ENCODE peak calls at places on chromosomes 3 and 15, in four cellular contexts. One of them, this sample, is unnamed. For H3K4me1, the result is how much of the 10 kb centered on the place peaks cover.

GRCh38 chr3:143207338-143207961 is 87.9 kb downstream of the CHST2 start:
- DNase-seq in PC-3: peak
- DNase-seq in GM23248: peak
- DNase-seq in astrocyte: peak
- DNase-seq in this sample: peak

GRCh38 chr15:96160800-96161199 is 169.7 kb upstream of the NR2F2 start:
- DNase-seq in PC-3: no peak
- DNase-seq in GM23248: no peak
- DNase-seq in astrocyte: no peak
- DNase-seq in this sample: no peak

GRCh38 chr3:165641569-165642310 is 195.5 kb downstream of the BCHE start:
- DNase-seq in PC-3: no peak
- DNase-seq in GM23248: no peak
- DNase-seq in astrocyte: no peak
- DNase-seq in this sample: no peak

GRCh38 chr3:128610671-128611070 is 39.9 kb downstream of the RPN1 start:
- DNase-seq in PC-3: no peak
- DNase-seq in GM23248: no peak
- DNase-seq in astrocyte: no peak
- DNase-seq in this sample: no peak

GRCh38 chr3:62051506-62051905 is 321.8 kb downstream of the FEZF2 start:
- DNase-seq in PC-3: no peak
- DNase-seq in GM23248: peak
- DNase-seq in astrocyte: no peak
- DNase-seq in this sample: no peak

GRCh38 chr3:13139471-13140065 is 66.3 kb upstream of the IQSEC1 start:
- DNase-seq in PC-3: no peak
- DNase-seq in GM23248: no peak
- DNase-seq in astrocyte: no peak
- DNase-seq in this sample: peak

GRCh38 chr3:189056612-189057352 is 115.0 kb upstream of the TPRG1 start:
- DNase-seq in PC-3: no peak
- DNase-seq in GM23248: peak
- DNase-seq in astrocyte: no peak
- DNase-seq in this sample: no peak

GRCh38 chr3:168620854-168621253 is 525.1 kb upstream of the GOLIM4 start:
- DNase-seq in PC-3: peak
- DNase-seq in GM23248: peak
- DNase-seq in astrocyte: no peak
- DNase-seq in this sample: no peak

GRCh38 chr3:40445062-40445461 is 12.1 kb upstream of the RPL14 start:
- DNase-seq in PC-3: no peak
- DNase-seq in GM23248: no peak
- DNase-seq in astrocyte: no peak
- DNase-seq in this sample: no peak

GRCh38 chr15:89874926-89875564 is 18.7 kb downstream of the AP3S2 start:
- DNase-seq in PC-3: peak
- DNase-seq in GM23248: peak
- DNase-seq in astrocyte: peak
- DNase-seq in this sample: peak

GRCh38 chr15:79172032-79172481 is 81.5 kb upstream of the RASGRF1 start:
- DNase-seq in PC-3: no peak
- DNase-seq in GM23248: no peak
- DNase-seq in astrocyte: no peak
- DNase-seq in this sample: no peak

GRCh38 chr15:46589088-46589487 is 954.3 kb downstream of the SQOR start:
- DNase-seq in PC-3: no peak
- DNase-seq in GM23248: no peak
- DNase-seq in astrocyte: no peak
- DNase-seq in this sample: no peak

GRCh38 chr3:127449489-127450212 is 140.9 kb downstream of the TPRA1 start:
- DNase-seq in PC-3: no peak
- DNase-seq in GM23248: no peak
- DNase-seq in astrocyte: no peak
- DNase-seq in this sample: peak

GRCh38 chr15:78650022-78650421 is 9.0 kb upstream of the CHRNB4 start:
- DNase-seq in PC-3: no peak
- DNase-seq in GM23248: no peak
- DNase-seq in astrocyte: no peak
- DNase-seq in this sample: no peak

GRCh38 chr3:59575113-59576001 is 525.5 kb upstream of the CFAP20DC start:
- DNase-seq in PC-3: peak
- DNase-seq in GM23248: peak
- DNase-seq in astrocyte: peak
- DNase-seq in this sample: peak

GRCh38 chr3:120173056-120173675 is 78.9 kb upstream of the GSK3B start:
- DNase-seq in PC-3: no peak
- DNase-seq in GM23248: peak
- DNase-seq in astrocyte: no peak
- DNase-seq in this sample: no peak

DNA sequence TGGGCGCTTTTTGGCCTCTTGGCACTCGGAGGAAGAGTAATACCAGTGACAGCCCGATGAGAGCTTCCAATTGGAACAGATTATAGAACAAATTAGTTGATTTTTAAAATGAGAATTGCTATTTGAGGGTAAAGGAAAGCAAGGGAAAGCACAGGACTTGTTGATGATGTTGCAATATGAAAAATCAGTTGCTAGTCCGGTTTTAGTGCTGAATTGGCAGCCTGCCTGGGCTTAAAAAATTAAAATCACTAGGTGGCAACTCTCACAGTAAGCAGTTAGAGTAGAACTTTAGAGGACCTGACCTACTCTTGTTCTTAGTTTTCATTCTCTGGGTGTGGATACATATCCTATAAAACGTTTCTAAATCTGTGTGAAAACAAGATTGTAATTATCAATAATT is 2.1 kb upstream of the SCAANT1 start:
- DNase-seq in PC-3: peak
- DNase-seq in GM23248: peak
- DNase-seq in astrocyte: no peak
- DNase-seq in this sample: peak
- H3K4me1 ChIP-seq in PC-3: under half
- H3K4me1 ChIP-seq in GM23248: under half
- H3K4me1 ChIP-seq in astrocyte: under half
- H3K4me1 ChIP-seq in this sample: under half

GRCh38 chr3:46962990-46963389 is 13.6 kb downstream of the CCDC12 start:
- DNase-seq in PC-3: peak
- DNase-seq in GM23248: no peak
- DNase-seq in astrocyte: no peak
- DNase-seq in this sample: no peak
- H3K27ac ChIP-seq in PC-3: no peak
- H3K27ac ChIP-seq in GM23248: no peak
- H3K27ac ChIP-seq in astrocyte: no peak
- H3K27ac ChIP-seq in this sample: no peak

DNA sequence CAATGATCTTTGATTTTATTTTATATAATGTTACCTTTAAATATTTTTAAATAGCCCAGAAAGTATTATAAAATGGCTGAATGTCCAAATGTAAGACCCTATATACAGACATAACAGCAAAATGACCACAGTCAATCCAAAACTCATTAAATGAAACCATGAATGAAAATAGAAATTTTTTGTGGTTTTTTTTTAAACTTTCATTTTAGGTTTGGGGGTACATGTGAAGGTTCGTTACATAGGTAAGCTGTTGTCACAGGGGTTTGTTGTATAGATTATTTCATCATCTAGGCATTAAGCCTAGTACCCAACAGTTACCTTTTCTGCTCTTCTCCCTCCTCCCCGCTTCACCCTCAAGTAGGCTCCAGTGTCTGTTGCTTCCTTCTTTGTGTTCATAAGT is 108.8 kb downstream of the FAIM start:
- DNase-seq in PC-3: no peak
- DNase-seq in GM23248: no peak
- DNase-seq in astrocyte: no peak
- DNase-seq in this sample: no peak
- H2AFZ ChIP-seq in PC-3: no peak
- H2AFZ ChIP-seq in GM23248: no peak
- H2AFZ ChIP-seq in astrocyte: no peak
- H2AFZ ChIP-seq in this sample: no peak

DNA sequence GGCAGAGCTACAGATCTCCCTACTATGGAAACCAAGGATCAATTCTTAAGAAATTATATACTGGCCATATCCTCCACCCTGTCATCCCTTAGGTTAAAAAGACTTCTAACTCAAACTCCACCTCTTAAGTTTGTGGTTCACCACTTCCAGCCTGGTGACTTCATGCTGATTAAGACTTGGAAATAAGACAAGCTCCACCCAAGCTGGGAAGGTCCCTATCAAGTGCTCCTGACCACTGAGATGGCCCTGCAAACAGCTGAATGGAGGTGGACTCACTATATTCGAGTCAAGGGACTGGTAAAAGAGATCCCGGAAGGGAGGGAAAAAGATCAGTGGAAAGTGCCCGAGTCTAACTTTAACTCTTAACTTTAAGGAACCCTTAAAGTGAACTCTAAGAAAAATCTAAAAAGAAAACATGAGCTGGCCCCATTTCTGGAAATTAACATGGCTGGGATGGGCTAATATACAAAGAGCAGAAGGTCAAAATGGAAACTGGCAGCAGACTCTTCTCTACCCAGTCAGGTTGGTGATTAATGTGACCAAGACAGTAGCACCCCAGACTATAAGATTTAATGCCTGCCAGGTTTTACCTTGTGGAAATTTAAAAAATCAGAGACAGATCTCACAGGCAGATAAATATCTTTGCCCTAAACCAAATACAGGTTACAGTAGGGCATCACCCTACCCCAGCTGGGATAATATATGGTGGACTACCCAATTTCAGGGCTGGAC is 43.9 kb downstream of the PPCDC start:
- DNase-seq in PC-3: peak
- DNase-seq in GM23248: peak
- DNase-seq in astrocyte: peak
- DNase-seq in this sample: no peak
- H3K4me1 ChIP-seq in PC-3: under half
- H3K4me1 ChIP-seq in GM23248: under half
- H3K4me1 ChIP-seq in astrocyte: under half
- H3K4me1 ChIP-seq in this sample: under half

DNA sequence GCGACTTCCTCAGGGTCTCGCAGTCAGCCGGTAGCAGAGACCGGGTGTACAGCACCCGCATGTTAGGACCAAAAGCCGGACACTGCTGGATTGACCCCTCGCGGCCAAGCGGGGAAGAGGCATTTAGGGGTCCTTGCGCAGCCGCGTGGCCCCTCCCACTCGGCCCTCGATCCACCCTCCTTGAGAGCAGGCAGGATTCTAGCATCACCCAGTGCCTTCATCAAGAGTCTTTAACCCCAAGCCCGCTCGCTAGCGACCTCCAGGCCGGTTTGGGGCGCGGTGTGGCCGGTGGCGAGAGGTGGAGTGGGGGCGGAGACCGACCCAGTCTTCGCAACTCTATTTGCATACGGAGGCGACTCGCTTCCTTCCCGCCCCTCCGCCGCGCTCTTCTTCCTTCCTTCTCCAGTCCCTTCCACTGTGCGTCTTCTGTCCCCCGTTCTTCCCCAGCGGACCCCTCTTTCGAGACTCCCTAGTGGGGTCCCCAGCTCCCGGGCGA is at the start of gene ST6GAL1:
- DNase-seq in PC-3: peak
- DNase-seq in GM23248: peak
- DNase-seq in astrocyte: peak
- DNase-seq in this sample: peak
- H3K27ac ChIP-seq in PC-3: no peak
- H3K27ac ChIP-seq in GM23248: no peak
- H3K27ac ChIP-seq in astrocyte: peak
- H3K27ac ChIP-seq in this sample: no peak

GRCh38 chr3:66998075-66998898 is at the start of gene KBTBD8:
- DNase-seq in PC-3: peak
- DNase-seq in GM23248: peak
- DNase-seq in astrocyte: peak
- DNase-seq in this sample: peak

GRCh38 chr3:67000006-67000405 is 1.9 kb downstream of the KBTBD8 start:
- DNase-seq in PC-3: peak
- DNase-seq in GM23248: peak
- DNase-seq in astrocyte: peak
- DNase-seq in this sample: peak

GRCh38 chr3:66997560-66998074 is 490 bp upstream of the KBTBD8 start:
- DNase-seq in PC-3: no peak
- DNase-seq in GM23248: peak
- DNase-seq in astrocyte: peak
- DNase-seq in this sample: peak

GRCh38 chr3:66998899-66999235 is 760 bp downstream of the KBTBD8 start:
- DNase-seq in PC-3: no peak
- DNase-seq in GM23248: no peak
- DNase-seq in astrocyte: peak
- DNase-seq in this sample: no peak

DNA sequence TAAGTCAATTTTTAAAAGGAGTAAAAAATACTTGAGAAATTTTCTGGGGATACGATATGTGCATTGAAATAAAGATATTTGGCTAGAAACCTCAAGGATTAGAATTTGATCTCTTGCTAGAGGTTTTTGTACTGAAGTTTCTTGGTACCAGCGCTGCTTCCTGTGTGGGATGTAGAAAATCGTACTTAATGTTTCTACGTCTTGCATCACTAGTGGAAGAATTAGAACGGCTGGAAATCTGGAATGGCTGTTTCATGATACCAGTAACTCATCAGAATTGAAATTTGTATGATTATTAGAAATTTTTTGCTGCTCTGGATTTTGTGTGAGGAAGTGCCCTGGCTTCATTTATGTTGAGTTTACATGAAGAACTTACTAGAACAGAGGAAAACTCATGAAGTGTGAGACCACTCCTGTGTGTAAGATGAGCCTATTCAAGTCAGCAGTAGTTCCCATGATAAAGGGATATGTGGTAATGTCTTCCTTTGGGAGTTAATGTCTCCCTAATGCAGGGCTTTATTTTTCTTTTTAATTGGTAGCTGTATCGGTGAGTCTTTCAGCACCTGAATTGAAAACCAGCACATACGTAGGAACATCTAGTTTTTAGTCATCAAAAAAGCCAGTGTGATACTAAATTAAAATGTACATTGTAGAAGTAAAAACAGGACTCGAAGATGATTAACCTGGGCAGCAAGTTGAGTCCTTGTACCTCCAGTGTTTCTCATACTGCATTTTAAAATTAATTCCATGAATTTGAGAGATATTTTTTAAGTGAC is 3.2 kb downstream of the KBTBD8 start:
- DNase-seq in PC-3: no peak
- DNase-seq in GM23248: no peak
- DNase-seq in astrocyte: no peak
- DNase-seq in this sample: no peak
- H2AFZ ChIP-seq in PC-3: no peak
- H2AFZ ChIP-seq in GM23248: no peak
- H2AFZ ChIP-seq in astrocyte: no peak
- H2AFZ ChIP-seq in this sample: no peak

GRCh38 chr3:146130881-146131371 is 30.1 kb downstream of the PLOD2 start:
- DNase-seq in PC-3: no peak
- DNase-seq in GM23248: peak
- DNase-seq in astrocyte: peak
- DNase-seq in this sample: no peak
- H3K4me1 ChIP-seq in PC-3: under half
- H3K4me1 ChIP-seq in GM23248: half or more
- H3K4me1 ChIP-seq in astrocyte: under half
- H3K4me1 ChIP-seq in this sample: half or more